ENCODE peak calls at places on chromosomes 4 and X, in ten cellular contexts. One of them, this sample, is unnamed.
A peak's percentile ranks its signal among the peaks of the same experiment; 100 is the strongest.

GRCh38 chr4:175929441-175929840 is 117.4 kb upstream of the GPM6A start:
- DNase-seq in tibial nerve: no peak
- DNase-seq in heart left ventricle: no peak
- DNase-seq in transverse colon: no peak
- DNase-seq in thyroid gland: no peak
- DNase-seq in IMR-90: no peak
- DNase-seq in breast epithelium: no peak
- DNase-seq in A549: no peak
- DNase-seq in body of pancreas: no peak
- DNase-seq in ovary: no peak
- DNase-seq in this sample: no peak

GRCh38 chr4:1208970-1209704 is 36.8 kb upstream of the SPON2 start:
- DNase-seq in transverse colon: peak; percentile 18
- DNase-seq in ovary: peak; percentile 67
- DNase-seq in tibial nerve: no peak
- DNase-seq in body of pancreas: peak; percentile 35
- DNase-seq in breast epithelium: no peak
- DNase-seq in IMR-90: peak; percentile 33
- DNase-seq in A549: no peak
- DNase-seq in thyroid gland: peak; percentile 2
- DNase-seq in heart left ventricle: no peak
- DNase-seq in this sample: peak; percentile 52

GRCh38 chr4:6134612-6135220 is 65.6 kb downstream of the JAKMIP1 start:
- DNase-seq in body of pancreas: no peak
- DNase-seq in tibial nerve: no peak
- DNase-seq in heart left ventricle: no peak
- DNase-seq in thyroid gland: no peak
- DNase-seq in ovary: no peak
- DNase-seq in breast epithelium: no peak
- DNase-seq in transverse colon: no peak
- DNase-seq in IMR-90: no peak
- DNase-seq in A549: peak; percentile 31
- DNase-seq in this sample: no peak

GRCh38 chr4:122674371-122674770 is 53.5 kb upstream of the IL21 start:
- DNase-seq in A549: no peak
- DNase-seq in heart left ventricle: no peak
- DNase-seq in thyroid gland: no peak
- DNase-seq in IMR-90: no peak
- DNase-seq in breast epithelium: no peak
- DNase-seq in tibial nerve: no peak
- DNase-seq in ovary: no peak
- DNase-seq in body of pancreas: no peak
- DNase-seq in transverse colon: no peak
- DNase-seq in this sample: no peak

GRCh38 chr4:46977245-46977644 is 16.1 kb downstream of the GABRA4 start:
- DNase-seq in thyroid gland: no peak
- DNase-seq in transverse colon: no peak
- DNase-seq in body of pancreas: no peak
- DNase-seq in breast epithelium: no peak
- DNase-seq in ovary: no peak
- DNase-seq in A549: no peak
- DNase-seq in tibial nerve: no peak
- DNase-seq in heart left ventricle: no peak
- DNase-seq in IMR-90: no peak
- DNase-seq in this sample: no peak

GRCh38 chrX:53084043-53084570 is 1.9 kb downstream of the TSPYL2 start:
- DNase-seq in IMR-90: peak; percentile 36
- DNase-seq in ovary: no peak
- DNase-seq in tibial nerve: no peak
- DNase-seq in body of pancreas: no peak
- DNase-seq in thyroid gland: no peak
- DNase-seq in breast epithelium: no peak
- DNase-seq in transverse colon: no peak
- DNase-seq in A549: no peak
- DNase-seq in heart left ventricle: no peak
- DNase-seq in this sample: no peak

GRCh38 chr4:63370997-63371396 is 1038.3 kb downstream of the TECRL start:
- DNase-seq in heart left ventricle: no peak
- DNase-seq in A549: no peak
- DNase-seq in body of pancreas: no peak
- DNase-seq in tibial nerve: no peak
- DNase-seq in IMR-90: no peak
- DNase-seq in breast epithelium: no peak
- DNase-seq in transverse colon: no peak
- DNase-seq in ovary: no peak
- DNase-seq in thyroid gland: no peak
- DNase-seq in this sample: no peak

GRCh38 chr4:120921456-120922389 is 803 bp downstream of the PRDM5 start:
- DNase-seq in IMR-90: peak; percentile 68
- DNase-seq in transverse colon: peak; percentile 73
- DNase-seq in breast epithelium: peak; percentile 25
- DNase-seq in body of pancreas: peak; percentile 75
- DNase-seq in A549: peak; percentile 45
- DNase-seq in thyroid gland: peak; percentile 71
- DNase-seq in ovary: peak; percentile 81
- DNase-seq in tibial nerve: peak; percentile 19
- DNase-seq in heart left ventricle: peak; percentile 80
- DNase-seq in this sample: peak; percentile 72

GRCh38 chr4:53378171-53378482 is 686 bp downstream of the FIP1L1 start:
- DNase-seq in heart left ventricle: no peak
- DNase-seq in A549: no peak
- DNase-seq in breast epithelium: no peak
- DNase-seq in thyroid gland: no peak
- DNase-seq in IMR-90: no peak
- DNase-seq in ovary: no peak
- DNase-seq in tibial nerve: no peak
- DNase-seq in transverse colon: no peak
- DNase-seq in body of pancreas: no peak
- DNase-seq in this sample: no peak

GRCh38 chr4:53380221-53380620 is 2.8 kb downstream of the FIP1L1 start:
- DNase-seq in breast epithelium: no peak
- DNase-seq in thyroid gland: no peak
- DNase-seq in heart left ventricle: no peak
- DNase-seq in ovary: no peak
- DNase-seq in IMR-90: peak; percentile 33
- DNase-seq in A549: no peak
- DNase-seq in transverse colon: no peak
- DNase-seq in tibial nerve: no peak
- DNase-seq in body of pancreas: no peak
- DNase-seq in this sample: no peak

GRCh38 chr4:53376900-53377299 is 541 bp upstream of the FIP1L1 start:
- DNase-seq in heart left ventricle: no peak
- DNase-seq in tibial nerve: no peak
- DNase-seq in breast epithelium: no peak
- DNase-seq in ovary: no peak
- DNase-seq in A549: no peak
- DNase-seq in body of pancreas: no peak
- DNase-seq in thyroid gland: no peak
- DNase-seq in transverse colon: no peak
- DNase-seq in IMR-90: no peak
- DNase-seq in this sample: no peak

GRCh38 chr4:53374777-53375258 is 2.6 kb upstream of the FIP1L1 start:
- DNase-seq in thyroid gland: no peak
- DNase-seq in IMR-90: no peak
- DNase-seq in A549: no peak
- DNase-seq in transverse colon: no peak
- DNase-seq in heart left ventricle: no peak
- DNase-seq in body of pancreas: no peak
- DNase-seq in ovary: no peak
- DNase-seq in breast epithelium: no peak
- DNase-seq in tibial nerve: no peak
- DNase-seq in this sample: no peak

DNA sequence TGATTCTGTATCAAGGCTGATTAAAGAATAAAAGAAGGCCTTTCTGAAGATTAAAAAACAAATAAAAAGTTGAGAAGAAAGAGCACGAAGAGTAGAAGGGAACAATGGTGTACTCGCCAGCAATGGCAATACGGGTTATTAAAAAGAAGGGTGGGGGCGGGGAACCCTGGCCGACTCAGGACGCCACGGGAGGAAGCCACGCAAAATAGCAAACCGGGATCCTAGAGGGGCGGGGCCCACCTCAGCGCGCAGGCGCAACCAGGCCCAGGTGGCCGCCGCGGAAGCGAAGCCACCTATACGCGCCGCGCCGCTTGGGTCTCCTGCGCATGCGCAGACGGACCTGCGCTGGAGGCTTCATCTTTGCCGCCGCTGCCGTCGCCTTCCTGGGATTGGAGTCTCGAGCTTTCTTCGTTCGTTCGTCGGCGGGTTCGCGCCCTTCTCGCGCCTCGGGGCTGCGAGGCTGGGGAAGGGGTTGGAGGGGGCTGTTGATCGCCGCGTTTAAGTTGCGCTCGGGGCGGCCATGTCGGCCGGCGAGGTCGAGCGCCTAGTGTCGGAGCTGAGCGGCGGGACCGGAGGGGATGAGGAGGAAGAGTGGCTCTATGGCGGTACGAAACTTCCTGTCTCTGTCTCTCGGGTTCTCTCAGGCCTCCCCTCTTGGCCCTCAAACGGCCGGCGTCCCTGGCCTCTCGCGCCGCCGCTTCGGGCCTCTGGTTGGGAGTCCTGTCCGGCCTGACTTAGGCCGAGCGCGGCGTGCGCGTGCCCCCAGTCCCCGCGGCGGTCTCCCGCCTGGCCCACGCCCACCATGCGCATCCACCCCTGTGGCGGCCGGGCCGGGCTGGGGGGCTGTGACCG is at the start of gene FIP1L1:
- DNase-seq in heart left ventricle: peak; percentile 93
- DNase-seq in tibial nerve: peak; percentile 85
- DNase-seq in breast epithelium: peak; percentile 94
- DNase-seq in ovary: peak; percentile 98
- DNase-seq in IMR-90: peak; percentile 87
- DNase-seq in A549: peak; percentile 66
- DNase-seq in thyroid gland: peak; percentile 96
- DNase-seq in body of pancreas: peak; percentile 97
- DNase-seq in transverse colon: peak; percentile 97
- DNase-seq in this sample: peak; percentile 94
- TF ChIP-seq POLR2A in heart left ventricle: peak; percentile 77
- TF ChIP-seq POLR2A in tibial nerve: peak; percentile 78
- TF ChIP-seq POLR2A in breast epithelium: peak; percentile 78
- TF ChIP-seq POLR2A in ovary: peak; percentile 84
- TF ChIP-seq POLR2A in IMR-90: peak; percentile 74
- TF ChIP-seq POLR2A in A549: peak; percentile 78
- TF ChIP-seq POLR2A in thyroid gland: no peak
- TF ChIP-seq POLR2A in body of pancreas: peak; percentile 85
- TF ChIP-seq POLR2A in transverse colon: peak; percentile 84
- TF ChIP-seq POLR2A in this sample: peak; percentile 77

GRCh38 chrX:129636175-129636681 is 18.5 kb downstream of the APLN start:
- DNase-seq in breast epithelium: no peak
- DNase-seq in ovary: no peak
- DNase-seq in thyroid gland: peak; percentile 22
- DNase-seq in transverse colon: peak; percentile 71
- DNase-seq in tibial nerve: no peak
- DNase-seq in A549: no peak
- DNase-seq in IMR-90: no peak
- DNase-seq in body of pancreas: no peak
- DNase-seq in heart left ventricle: no peak
- DNase-seq in this sample: no peak

GRCh38 chrX:129629837-129630236 is 24.9 kb downstream of the APLN start:
- DNase-seq in breast epithelium: no peak
- DNase-seq in ovary: no peak
- DNase-seq in tibial nerve: no peak
- DNase-seq in A549: no peak
- DNase-seq in thyroid gland: no peak
- DNase-seq in body of pancreas: no peak
- DNase-seq in IMR-90: no peak
- DNase-seq in transverse colon: no peak
- DNase-seq in heart left ventricle: peak; percentile 10
- DNase-seq in this sample: no peak

GRCh38 chrX:129631850-129632249 is 22.9 kb downstream of the APLN start:
- DNase-seq in ovary: no peak
- DNase-seq in body of pancreas: no peak
- DNase-seq in tibial nerve: no peak
- DNase-seq in thyroid gland: no peak
- DNase-seq in A549: no peak
- DNase-seq in breast epithelium: no peak
- DNase-seq in transverse colon: no peak
- DNase-seq in heart left ventricle: no peak
- DNase-seq in IMR-90: no peak
- DNase-seq in this sample: no peak

GRCh38 chrX:129634541-129634940 is 20.2 kb downstream of the APLN start:
- DNase-seq in body of pancreas: no peak
- DNase-seq in breast epithelium: no peak
- DNase-seq in transverse colon: no peak
- DNase-seq in tibial nerve: no peak
- DNase-seq in A549: no peak
- DNase-seq in heart left ventricle: no peak
- DNase-seq in ovary: no peak
- DNase-seq in IMR-90: no peak
- DNase-seq in thyroid gland: no peak
- DNase-seq in this sample: no peak

DNA sequence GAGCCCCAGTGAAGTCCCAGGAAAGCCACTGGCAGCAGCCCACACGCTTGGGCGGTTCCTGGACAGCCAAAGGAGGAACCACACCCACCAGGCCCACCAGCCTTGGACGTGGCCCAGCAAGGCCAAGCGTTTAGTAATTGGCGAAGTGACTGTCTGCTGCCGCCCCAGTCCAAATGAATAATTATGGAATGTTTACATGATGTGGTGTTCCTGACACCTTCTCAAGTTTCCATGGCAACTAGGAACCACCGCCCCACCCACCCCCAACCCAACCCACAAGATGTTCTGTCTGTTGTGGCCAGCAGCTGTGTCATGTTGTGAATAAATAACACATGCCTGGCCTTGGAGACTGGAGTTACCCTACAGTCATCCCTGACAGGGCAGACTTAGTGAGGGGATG is 22.3 kb downstream of the APLN start:
- DNase-seq in IMR-90: no peak
- DNase-seq in breast epithelium: no peak
- DNase-seq in ovary: no peak
- DNase-seq in tibial nerve: no peak
- DNase-seq in A549: no peak
- DNase-seq in body of pancreas: no peak
- DNase-seq in thyroid gland: no peak
- DNase-seq in transverse colon: no peak
- DNase-seq in heart left ventricle: no peak
- DNase-seq in this sample: no peak
- H3K27ac ChIP-seq in IMR-90: no peak overlapping the region
- H3K27ac ChIP-seq in breast epithelium: no peak overlapping the region
- H3K27ac ChIP-seq in ovary: no peak overlapping the region
- H3K27ac ChIP-seq in tibial nerve: no peak overlapping the region
- H3K27ac ChIP-seq in A549: no peak overlapping the region
- H3K27ac ChIP-seq in body of pancreas: no peak overlapping the region
- H3K27ac ChIP-seq in thyroid gland: no peak overlapping the region
- H3K27ac ChIP-seq in transverse colon: no peak overlapping the region
- H3K27ac ChIP-seq in heart left ventricle: no peak overlapping the region
- H3K27ac ChIP-seq in this sample: no peak overlapping the region

GRCh38 chr4:184733654-184734524 is at the start of gene CENPU:
- DNase-seq in A549: peak; percentile 91
- DNase-seq in breast epithelium: peak; percentile 94
- DNase-seq in IMR-90: peak; percentile 98
- DNase-seq in body of pancreas: peak; percentile 98
- DNase-seq in heart left ventricle: peak; percentile 96
- DNase-seq in thyroid gland: peak; percentile 98
- DNase-seq in tibial nerve: peak; percentile 90
- DNase-seq in ovary: peak; percentile 97
- DNase-seq in transverse colon: peak; percentile 97
- DNase-seq in this sample: peak; percentile 98
- TF ChIP-seq POLR2A in A549: peak; percentile 54
- TF ChIP-seq POLR2A in breast epithelium: peak; percentile 41
- TF ChIP-seq POLR2A in IMR-90: no peak
- TF ChIP-seq POLR2A in body of pancreas: peak; percentile 70
- TF ChIP-seq POLR2A in heart left ventricle: peak; percentile 73
- TF ChIP-seq POLR2A in thyroid gland: no peak
- TF ChIP-seq POLR2A in tibial nerve: peak; percentile 47
- TF ChIP-seq POLR2A in ovary: peak; percentile 91
- TF ChIP-seq POLR2A in transverse colon: peak; percentile 46
- TF ChIP-seq POLR2A in this sample: peak; percentile 92

GRCh38 chr4:147755567-147756295 is 23.8 kb downstream of the ARHGAP10 start:
- DNase-seq in breast epithelium: no peak
- DNase-seq in ovary: no peak
- DNase-seq in IMR-90: peak; percentile 83
- DNase-seq in tibial nerve: no peak
- DNase-seq in body of pancreas: no peak
- DNase-seq in A549: no peak
- DNase-seq in thyroid gland: no peak
- DNase-seq in transverse colon: no peak
- DNase-seq in heart left ventricle: no peak
- DNase-seq in this sample: no peak

GRCh38 chr4:147753047-147753446 is 21.2 kb downstream of the ARHGAP10 start:
- DNase-seq in tibial nerve: no peak
- DNase-seq in thyroid gland: no peak
- DNase-seq in transverse colon: no peak
- DNase-seq in A549: no peak
- DNase-seq in body of pancreas: no peak
- DNase-seq in breast epithelium: no peak
- DNase-seq in IMR-90: no peak
- DNase-seq in ovary: no peak
- DNase-seq in heart left ventricle: no peak
- DNase-seq in this sample: no peak

GRCh38 chr4:147756417-147756816 is 24.5 kb downstream of the ARHGAP10 start:
- DNase-seq in ovary: no peak
- DNase-seq in IMR-90: no peak
- DNase-seq in thyroid gland: no peak
- DNase-seq in transverse colon: no peak
- DNase-seq in A549: no peak
- DNase-seq in tibial nerve: no peak
- DNase-seq in heart left ventricle: no peak
- DNase-seq in body of pancreas: no peak
- DNase-seq in breast epithelium: no peak
- DNase-seq in this sample: no peak

GRCh38 chr4:147749811-147750321 is 18.0 kb downstream of the ARHGAP10 start:
- DNase-seq in breast epithelium: no peak
- DNase-seq in tibial nerve: no peak
- DNase-seq in transverse colon: no peak
- DNase-seq in ovary: no peak
- DNase-seq in thyroid gland: peak; percentile 23
- DNase-seq in heart left ventricle: no peak
- DNase-seq in A549: no peak
- DNase-seq in body of pancreas: no peak
- DNase-seq in IMR-90: no peak
- DNase-seq in this sample: no peak

GRCh38 chr4:147754037-147754445 is 22.2 kb downstream of the ARHGAP10 start:
- DNase-seq in heart left ventricle: no peak
- DNase-seq in ovary: no peak
- DNase-seq in breast epithelium: no peak
- DNase-seq in A549: peak; percentile 23
- DNase-seq in tibial nerve: no peak
- DNase-seq in transverse colon: no peak
- DNase-seq in body of pancreas: no peak
- DNase-seq in IMR-90: peak; percentile 95
- DNase-seq in thyroid gland: no peak
- DNase-seq in this sample: no peak
- H3K27ac ChIP-seq in heart left ventricle: peak overlapping the region; percentile 44
- H3K27ac ChIP-seq in ovary: peak overlapping the region; percentile 83
- H3K27ac ChIP-seq in breast epithelium: no peak overlapping the region
- H3K27ac ChIP-seq in A549: peak overlapping the region; percentile 63
- H3K27ac ChIP-seq in tibial nerve: no peak overlapping the region
- H3K27ac ChIP-seq in transverse colon: peak overlapping the region; percentile 76
- H3K27ac ChIP-seq in body of pancreas: no peak overlapping the region
- H3K27ac ChIP-seq in IMR-90: peak overlapping the region; percentile 58
- H3K27ac ChIP-seq in thyroid gland: no peak overlapping the region
- H3K27ac ChIP-seq in this sample: no peak overlapping the region